ENCODE peak calls at places on chromosome 9, in ten cellular contexts. X is fibroblast of mammary gland, R is lower leg skin, N is PC-9, Y is psoas muscle, K is cardiac muscle cell, V is AG10803, O is thoracic aorta, A is GM23338, I is GM12865. S is an unnamed sample.

GRCh38 chr9:136551401-136552116 is 5.7 kb upstream of the NOTCH1 start:
- DNase-seq in K (no peak), X (peak; percentile 78), N (peak; percentile 75), Y (peak; percentile 74), O (no peak), I (peak; percentile 72), R (peak; percentile 83), A (peak; percentile 84), V (peak; percentile 72), S (peak; percentile 91)

GRCh38 chr9:97598461-97599288 is 34.5 kb downstream of the TSTD2 start:
- DNase-seq in O (peak; percentile 47), K (peak; percentile 90), A (peak; percentile 93), X (peak; percentile 84), N (peak; percentile 74), I (peak; percentile 93), V (peak; percentile 83), R (peak; percentile 72), Y (peak; percentile 66), S (peak; percentile 62)

GRCh38 chr9:20380546-20380945 is 241.8 kb downstream of the MLLT3 start:
- DNase-seq in V (no peak), I (no peak), X (no peak), O (no peak), R (no peak), A (no peak), N (no peak), Y (no peak), K (no peak), S (no peak)

GRCh38 chr9:123796073-123796472 is 133.9 kb downstream of the DENND1A start:
- DNase-seq in X (no peak), R (no peak), V (no peak), Y (no peak), O (no peak), N (no peak), I (peak; percentile 48), K (no peak), A (no peak), S (no peak)

GRCh38 chr9:136777359-136777758 is 13.0 kb upstream of the LCN15 start:
- DNase-seq in I (no peak), V (no peak), N (no peak), R (no peak), A (no peak), Y (no peak), X (no peak), O (no peak), K (no peak), S (no peak)

GRCh38 chr9:126528111-126528510 is 85.6 kb upstream of the LMX1B start:
- DNase-seq in N (no peak), A (no peak), Y (no peak), R (no peak), O (no peak), K (no peak), X (no peak), I (no peak), V (no peak), S (no peak)

GRCh38 chr9:86034863-86035734 is 64.3 kb downstream of the GOLM1 start:
- DNase-seq in N (peak; percentile 51), V (peak; percentile 45), Y (no peak), X (peak; percentile 59), O (no peak), R (no peak), I (peak; percentile 68), A (peak; percentile 83), K (peak; percentile 65), S (no peak)

GRCh38 chr9:129944501-129945116 is 98.4 kb downstream of the FNBP1 start:
- DNase-seq in O (no peak), R (no peak), V (no peak), A (no peak), Y (no peak), I (no peak), K (no peak), X (no peak), N (no peak), S (no peak)

GRCh38 chr9:95373069-95373681 is 55.7 kb upstream of the FANCC start:
- DNase-seq in A (no peak), R (no peak), N (peak; percentile 60), O (no peak), X (no peak), K (no peak), I (no peak), V (no peak), Y (no peak), S (no peak)

GRCh38 chr9:103355000-103355399 is 359.9 kb downstream of the CYLC2 start:
- DNase-seq in O (no peak), A (no peak), R (no peak), Y (no peak), N (no peak), X (no peak), V (no peak), I (no peak), K (no peak), S (no peak)

GRCh38 chr9:117046666-117047327 is 359.7 kb downstream of the TRIM32 start:
- DNase-seq in N (no peak), A (peak; percentile 56), I (peak; percentile 70), V (no peak), Y (no peak), X (no peak), K (no peak), O (no peak), R (no peak), S (no peak)
- TF ChIP-seq CTCF in N (peak; percentile 44), A (peak; percentile 63), I (peak; percentile 7), V (peak; percentile 27), Y (no peak), X (no peak), K (peak; percentile 10), O (no peak), R (no peak), S (no peak)

GRCh38 chr9:92176068-92176799 is 61.0 kb upstream of the SPTLC1 start:
- DNase-seq in A (peak; percentile 73), K (no peak), V (peak; percentile 4), Y (no peak), I (no peak), X (no peak), R (no peak), N (no peak), O (no peak), S (no peak)
- TF ChIP-seq CTCF in A (peak; percentile 48), K (peak; percentile 31), V (peak; percentile 38), Y (no peak), I (peak; percentile 26), X (peak; percentile 37), R (no peak), N (peak; percentile 42), O (no peak), S (no peak)

DNA sequence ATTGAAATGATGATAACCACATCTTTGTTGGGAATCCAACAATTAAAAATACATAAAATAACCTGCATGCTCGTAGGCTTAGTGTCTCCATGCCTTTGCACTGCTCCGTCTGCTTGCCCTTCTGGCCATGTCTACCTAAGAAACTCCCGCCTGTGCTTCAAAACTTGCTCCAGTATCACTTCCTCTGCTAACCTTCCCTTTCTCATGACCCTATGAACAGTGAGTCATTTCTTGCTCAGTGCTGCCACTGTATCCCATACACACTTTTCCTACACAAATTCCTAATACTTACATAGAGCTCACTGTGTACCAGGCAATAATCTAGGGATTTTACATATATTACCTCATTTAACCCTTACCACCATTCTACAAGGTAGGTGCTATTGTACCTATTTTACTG is 33.5 kb downstream of the TMEM245 start:
- DNase-seq in R (no peak), A (no peak), O (no peak), I (peak; percentile 48), Y (no peak), X (peak; percentile 48), N (no peak), K (no peak), V (no peak), S (no peak)
- TF ChIP-seq CTCF in R (no peak), A (no peak), O (no peak), I (no peak), Y (no peak), X (peak; percentile 3), N (no peak), K (peak; percentile 3), V (no peak), S (no peak)

GRCh38 chr9:4117835-4118610 is 181.8 kb downstream of the GLIS3 start:
- DNase-seq in A (peak; percentile 61), X (no peak), O (no peak), I (peak; percentile 17), K (no peak), Y (no peak), R (no peak), V (no peak), N (no peak), S (no peak)
- TF ChIP-seq CTCF in A (peak; percentile 89), X (peak; percentile 28), O (peak; percentile 40), I (peak; percentile 70), K (peak; percentile 41), Y (no peak), R (no peak), V (peak; percentile 27), N (peak; percentile 25), S (no peak)

DNA sequence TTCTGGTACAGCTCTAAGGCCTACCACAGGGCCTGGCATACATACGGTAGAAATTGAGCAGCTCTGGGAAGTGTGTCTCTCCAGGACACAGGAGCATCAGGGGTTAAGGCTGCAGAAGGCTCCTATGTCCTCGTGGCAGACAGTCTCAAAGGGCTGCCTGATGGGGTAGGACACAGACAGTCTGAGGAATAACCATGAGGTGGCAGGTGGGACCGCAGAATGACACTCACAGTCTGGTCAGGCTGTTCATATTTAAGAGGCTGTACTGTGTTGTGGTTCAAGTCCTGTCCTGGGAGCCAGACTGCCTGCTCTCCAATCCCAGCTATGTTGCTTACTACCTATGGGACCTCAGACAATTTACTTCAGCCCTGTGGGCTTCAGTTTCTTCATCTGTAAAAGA is 217.1 kb downstream of the TRIM32 start:
- DNase-seq in Y (no peak), A (no peak), K (no peak), X (no peak), N (no peak), I (peak; percentile 6), O (no peak), V (no peak), R (no peak), S (no peak)
- TF ChIP-seq CTCF in Y (no peak), A (no peak), K (no peak), X (no peak), N (no peak), I (no peak), O (no peak), V (no peak), R (no peak), S (no peak)

DNA sequence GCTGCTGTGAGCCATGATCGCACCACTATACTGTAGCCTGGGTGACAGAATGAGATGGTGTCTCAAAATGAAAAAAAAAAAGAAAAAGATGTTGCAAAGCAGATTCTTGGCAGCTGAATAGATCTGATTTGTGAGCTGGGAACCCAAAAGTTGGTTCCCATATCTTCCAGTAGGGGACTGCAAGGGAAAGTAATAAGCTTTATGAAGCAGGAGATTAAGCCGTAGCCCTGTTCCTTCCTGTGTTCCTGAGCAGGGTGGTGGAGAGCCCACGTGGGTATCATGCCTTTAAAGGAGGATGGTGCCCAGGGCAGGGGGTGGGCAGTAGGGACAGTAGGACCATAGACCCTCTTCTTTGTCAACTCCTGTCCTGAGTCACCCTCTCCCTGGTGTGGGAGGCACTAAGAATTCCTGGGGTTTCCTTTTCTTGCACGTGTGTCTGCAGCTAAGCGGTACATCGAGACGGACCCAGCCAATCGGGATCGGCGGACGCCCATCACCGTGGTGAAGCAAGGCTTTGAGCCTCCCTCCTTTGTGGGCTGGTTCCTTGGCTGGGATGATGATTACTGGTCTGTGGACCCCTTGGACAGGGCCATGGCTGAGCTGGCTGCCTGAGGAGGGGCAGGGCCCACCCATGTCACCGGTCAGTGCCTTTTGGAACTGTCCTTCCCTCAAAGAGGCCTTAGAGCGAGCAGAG is 37.9 kb downstream of the STOM start:
- DNase-seq in A (peak; percentile 22), O (no peak), Y (no peak), R (peak; percentile 16), X (peak; percentile 77), K (no peak), V (peak; percentile 79), I (no peak), N (no peak), S (no peak)
- TF ChIP-seq CTCF in A (peak; percentile 1), O (peak; percentile 63), Y (peak; percentile 31), R (no peak), X (peak; percentile 54), K (peak; percentile 55), V (peak; percentile 63), I (no peak), N (peak; percentile 47), S (peak; percentile 24)

S was measured in left lung.